ENCODE peak calls at places on chromosomes 1 and 21, in eight cellular contexts. One of them, this sample, is unnamed.

GRCh38 chr1:164510435-164510834 is 48.5 kb upstream of the PBX1 start:
- DNase-seq in brain microvascular endothelial cell: peak
- DNase-seq in Peyer's patch: no peak
- DNase-seq in AG09319: no peak
- DNase-seq in astrocyte of the spinal cord: peak
- DNase-seq in prostate gland: no peak
- DNase-seq in HFF-Myc: peak
- DNase-seq in body of pancreas: no peak
- DNase-seq in this sample: no peak

GRCh38 chr1:90718411-90719320 is 1.6 kb upstream of the BARHL2 start:
- DNase-seq in brain microvascular endothelial cell: no peak
- DNase-seq in Peyer's patch: no peak
- DNase-seq in AG09319: no peak
- DNase-seq in astrocyte of the spinal cord: no peak
- DNase-seq in prostate gland: no peak
- DNase-seq in HFF-Myc: no peak
- DNase-seq in body of pancreas: no peak
- DNase-seq in this sample: no peak

GRCh38 chr1:101996830-101997485 is at the start of gene OLFM3:
- DNase-seq in brain microvascular endothelial cell: peak
- DNase-seq in Peyer's patch: no peak
- DNase-seq in AG09319: no peak
- DNase-seq in astrocyte of the spinal cord: peak
- DNase-seq in prostate gland: no peak
- DNase-seq in HFF-Myc: no peak
- DNase-seq in body of pancreas: peak
- DNase-seq in this sample: peak

GRCh38 chr1:30982937-30983336 is 74.4 kb upstream of the SDC3 start:
- DNase-seq in brain microvascular endothelial cell: no peak
- DNase-seq in Peyer's patch: no peak
- DNase-seq in AG09319: peak
- DNase-seq in astrocyte of the spinal cord: no peak
- DNase-seq in prostate gland: no peak
- DNase-seq in HFF-Myc: no peak
- DNase-seq in body of pancreas: peak
- DNase-seq in this sample: no peak

GRCh38 chr1:68175621-68176398 is 56.5 kb downstream of the WLS start:
- DNase-seq in brain microvascular endothelial cell: no peak
- DNase-seq in Peyer's patch: no peak
- DNase-seq in AG09319: no peak
- DNase-seq in astrocyte of the spinal cord: peak
- DNase-seq in prostate gland: no peak
- DNase-seq in HFF-Myc: no peak
- DNase-seq in body of pancreas: peak
- DNase-seq in this sample: no peak

GRCh38 chr1:77385551-77385950 is 103.7 kb downstream of the AK5 start:
- DNase-seq in brain microvascular endothelial cell: no peak
- DNase-seq in Peyer's patch: no peak
- DNase-seq in AG09319: no peak
- DNase-seq in astrocyte of the spinal cord: no peak
- DNase-seq in prostate gland: no peak
- DNase-seq in HFF-Myc: no peak
- DNase-seq in body of pancreas: no peak
- DNase-seq in this sample: no peak

GRCh38 chr1:110063781-110064180 is 6.7 kb downstream of the ALX3 start:
- DNase-seq in brain microvascular endothelial cell: no peak
- DNase-seq in Peyer's patch: no peak
- DNase-seq in AG09319: no peak
- DNase-seq in astrocyte of the spinal cord: no peak
- DNase-seq in prostate gland: no peak
- DNase-seq in HFF-Myc: no peak
- DNase-seq in body of pancreas: no peak
- DNase-seq in this sample: no peak

GRCh38 chr1:90834354-90835171 is 117.5 kb upstream of the BARHL2 start:
- DNase-seq in brain microvascular endothelial cell: no peak
- DNase-seq in Peyer's patch: no peak
- DNase-seq in AG09319: no peak
- DNase-seq in astrocyte of the spinal cord: peak
- DNase-seq in prostate gland: no peak
- DNase-seq in HFF-Myc: no peak
- DNase-seq in body of pancreas: no peak
- DNase-seq in this sample: no peak

GRCh38 chr1:7042322-7043231 is 257.3 kb downstream of the CAMTA1 start:
- DNase-seq in brain microvascular endothelial cell: peak
- DNase-seq in Peyer's patch: no peak
- DNase-seq in AG09319: no peak
- DNase-seq in astrocyte of the spinal cord: peak
- DNase-seq in prostate gland: no peak
- DNase-seq in HFF-Myc: peak
- DNase-seq in body of pancreas: no peak
- DNase-seq in this sample: no peak

DNA sequence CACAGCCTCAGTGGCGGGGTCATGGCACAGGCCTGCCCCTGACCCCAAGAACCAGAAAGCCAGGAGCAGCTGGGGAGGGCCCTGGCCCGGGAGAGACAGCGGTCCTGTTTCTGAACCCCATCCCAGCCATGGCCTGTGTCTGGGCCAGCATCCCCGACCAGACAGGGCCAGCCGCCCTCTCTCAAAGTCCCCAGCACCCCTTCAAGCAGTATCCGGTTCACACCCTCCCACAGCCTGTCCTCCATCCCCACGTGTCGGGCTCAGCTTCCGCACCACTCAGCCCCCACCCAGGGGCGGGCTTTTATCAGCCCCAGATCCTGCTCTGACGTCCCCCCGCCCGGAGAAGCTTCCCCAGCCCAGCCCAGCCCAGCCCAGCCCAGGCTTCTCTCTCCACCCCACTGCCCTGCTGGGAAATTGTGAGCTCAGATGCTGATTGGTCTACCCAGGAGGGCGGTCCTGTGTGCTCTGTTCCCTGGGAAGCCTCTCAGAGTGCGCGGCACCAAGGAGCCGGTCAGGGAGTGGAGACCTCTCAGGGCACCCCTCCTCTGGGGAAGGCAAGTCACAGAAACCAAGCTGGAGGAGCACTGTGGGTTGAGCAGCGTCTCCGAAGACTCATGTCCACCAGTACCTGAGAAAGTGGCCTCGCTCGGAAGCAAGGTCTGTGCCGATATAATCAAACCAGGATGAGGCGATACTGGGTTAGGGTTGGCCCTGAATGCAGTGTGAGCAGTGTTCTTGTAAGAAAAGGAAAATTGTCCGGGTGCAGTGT is 4.7 kb upstream of the FAAP20 start:
- DNase-seq in brain microvascular endothelial cell: peak
- DNase-seq in Peyer's patch: peak
- DNase-seq in AG09319: peak
- DNase-seq in astrocyte of the spinal cord: peak
- DNase-seq in prostate gland: peak
- DNase-seq in HFF-Myc: no peak
- DNase-seq in body of pancreas: peak
- DNase-seq in this sample: no peak
- TF ChIP-seq CTCF in brain microvascular endothelial cell: peak
- TF ChIP-seq CTCF in Peyer's patch: no peak
- TF ChIP-seq CTCF in AG09319: no peak
- TF ChIP-seq CTCF in astrocyte of the spinal cord: peak
- TF ChIP-seq CTCF in prostate gland: no peak
- TF ChIP-seq CTCF in HFF-Myc: no peak
- TF ChIP-seq CTCF in body of pancreas: no peak
- TF ChIP-seq CTCF in this sample: no peak

GRCh38 chr1:180156201-180156600 is 1.5 kb downstream of the QSOX1 start:
- DNase-seq in brain microvascular endothelial cell: no peak
- DNase-seq in Peyer's patch: no peak
- DNase-seq in AG09319: no peak
- DNase-seq in astrocyte of the spinal cord: no peak
- DNase-seq in prostate gland: no peak
- DNase-seq in HFF-Myc: no peak
- DNase-seq in body of pancreas: peak
- DNase-seq in this sample: no peak

GRCh38 chr1:180154003-180154324 is 705 bp upstream of the QSOX1 start:
- DNase-seq in brain microvascular endothelial cell: no peak
- DNase-seq in Peyer's patch: no peak
- DNase-seq in AG09319: no peak
- DNase-seq in astrocyte of the spinal cord: no peak
- DNase-seq in prostate gland: no peak
- DNase-seq in HFF-Myc: no peak
- DNase-seq in body of pancreas: no peak
- DNase-seq in this sample: no peak

GRCh38 chr1:180155202-180155682 is 573 bp downstream of the QSOX1 start:
- DNase-seq in brain microvascular endothelial cell: no peak
- DNase-seq in Peyer's patch: peak
- DNase-seq in AG09319: no peak
- DNase-seq in astrocyte of the spinal cord: no peak
- DNase-seq in prostate gland: no peak
- DNase-seq in HFF-Myc: no peak
- DNase-seq in body of pancreas: peak
- DNase-seq in this sample: no peak

GRCh38 chr1:180153032-180153431 is 1.6 kb upstream of the QSOX1 start:
- DNase-seq in brain microvascular endothelial cell: no peak
- DNase-seq in Peyer's patch: no peak
- DNase-seq in AG09319: no peak
- DNase-seq in astrocyte of the spinal cord: no peak
- DNase-seq in prostate gland: no peak
- DNase-seq in HFF-Myc: no peak
- DNase-seq in body of pancreas: no peak
- DNase-seq in this sample: no peak

GRCh38 chr1:180154325-180155201 is at the start of gene QSOX1:
- DNase-seq in brain microvascular endothelial cell: peak
- DNase-seq in Peyer's patch: peak
- DNase-seq in AG09319: no peak
- DNase-seq in astrocyte of the spinal cord: peak
- DNase-seq in prostate gland: peak
- DNase-seq in HFF-Myc: no peak
- DNase-seq in body of pancreas: peak
- DNase-seq in this sample: peak
- TF ChIP-seq CTCF in brain microvascular endothelial cell: no peak
- TF ChIP-seq CTCF in Peyer's patch: no peak
- TF ChIP-seq CTCF in AG09319: no peak
- TF ChIP-seq CTCF in astrocyte of the spinal cord: no peak
- TF ChIP-seq CTCF in prostate gland: peak
- TF ChIP-seq CTCF in HFF-Myc: no peak
- TF ChIP-seq CTCF in body of pancreas: peak
- TF ChIP-seq CTCF in this sample: peak

DNA sequence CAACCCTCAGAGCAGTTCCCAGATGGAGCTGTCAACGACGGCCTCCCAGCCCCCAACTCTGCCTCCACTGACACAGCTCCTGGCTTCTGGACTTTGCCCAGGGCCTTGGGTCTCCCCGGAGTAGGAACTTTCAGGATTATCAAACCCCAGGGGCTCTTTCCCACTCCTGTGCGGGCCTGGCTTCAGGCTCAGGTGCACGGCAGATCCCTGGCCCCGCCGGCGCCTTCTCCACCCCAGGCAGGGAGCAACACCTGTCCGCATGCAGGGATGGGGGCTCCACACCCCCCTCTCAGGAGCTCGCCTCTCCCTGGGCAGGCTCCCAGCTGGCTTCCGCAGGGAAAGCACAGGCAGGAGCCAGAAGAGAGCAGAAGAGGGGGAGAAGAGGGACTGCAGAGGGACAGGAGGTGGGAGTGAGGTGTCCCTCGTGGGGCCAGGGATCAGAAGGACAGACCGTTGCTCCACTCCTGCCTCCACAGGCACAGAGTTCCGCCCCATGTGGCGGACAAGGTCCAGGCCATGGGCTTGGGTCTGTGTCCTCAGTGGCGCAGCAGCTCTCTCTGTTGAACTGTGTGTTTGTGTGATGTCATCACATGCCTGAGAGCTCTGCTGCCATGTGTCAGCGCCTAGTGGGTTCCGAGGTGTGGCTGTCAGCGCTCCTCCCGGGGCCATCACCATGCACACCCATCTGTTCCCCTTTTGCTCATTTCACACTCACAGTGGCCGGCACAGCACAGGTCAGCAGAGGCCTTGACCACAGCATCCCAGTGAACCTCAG is 107.7 kb downstream of the PDE9A start:
- DNase-seq in brain microvascular endothelial cell: no peak
- DNase-seq in Peyer's patch: peak
- DNase-seq in AG09319: no peak
- DNase-seq in astrocyte of the spinal cord: no peak
- DNase-seq in prostate gland: no peak
- DNase-seq in HFF-Myc: no peak
- DNase-seq in body of pancreas: peak
- DNase-seq in this sample: no peak
- TF ChIP-seq CTCF in brain microvascular endothelial cell: no peak
- TF ChIP-seq CTCF in Peyer's patch: no peak
- TF ChIP-seq CTCF in AG09319: no peak
- TF ChIP-seq CTCF in astrocyte of the spinal cord: no peak
- TF ChIP-seq CTCF in prostate gland: no peak
- TF ChIP-seq CTCF in HFF-Myc: no peak
- TF ChIP-seq CTCF in body of pancreas: no peak
- TF ChIP-seq CTCF in this sample: no peak

GRCh38 chr1:205507896-205508714 is 3.6 kb downstream of the CDK18 start:
- DNase-seq in brain microvascular endothelial cell: no peak
- DNase-seq in Peyer's patch: no peak
- DNase-seq in AG09319: no peak
- DNase-seq in astrocyte of the spinal cord: no peak
- DNase-seq in prostate gland: no peak
- DNase-seq in HFF-Myc: no peak
- DNase-seq in body of pancreas: no peak
- DNase-seq in this sample: no peak

GRCh38 chr1:205512059-205513045 is 7.9 kb downstream of the CDK18 start:
- DNase-seq in brain microvascular endothelial cell: no peak
- DNase-seq in Peyer's patch: no peak
- DNase-seq in AG09319: no peak
- DNase-seq in astrocyte of the spinal cord: no peak
- DNase-seq in prostate gland: no peak
- DNase-seq in HFF-Myc: no peak
- DNase-seq in body of pancreas: peak
- DNase-seq in this sample: no peak

GRCh38 chr1:205510951-205511330 is 6.5 kb downstream of the CDK18 start:
- DNase-seq in brain microvascular endothelial cell: no peak
- DNase-seq in Peyer's patch: no peak
- DNase-seq in AG09319: no peak
- DNase-seq in astrocyte of the spinal cord: no peak
- DNase-seq in prostate gland: no peak
- DNase-seq in HFF-Myc: no peak
- DNase-seq in body of pancreas: no peak
- DNase-seq in this sample: no peak

GRCh38 chr1:205513774-205514173 is 9.3 kb downstream of the CDK18 start:
- DNase-seq in brain microvascular endothelial cell: no peak
- DNase-seq in Peyer's patch: no peak
- DNase-seq in AG09319: no peak
- DNase-seq in astrocyte of the spinal cord: no peak
- DNase-seq in prostate gland: no peak
- DNase-seq in HFF-Myc: no peak
- DNase-seq in body of pancreas: no peak
- DNase-seq in this sample: no peak

DNA sequence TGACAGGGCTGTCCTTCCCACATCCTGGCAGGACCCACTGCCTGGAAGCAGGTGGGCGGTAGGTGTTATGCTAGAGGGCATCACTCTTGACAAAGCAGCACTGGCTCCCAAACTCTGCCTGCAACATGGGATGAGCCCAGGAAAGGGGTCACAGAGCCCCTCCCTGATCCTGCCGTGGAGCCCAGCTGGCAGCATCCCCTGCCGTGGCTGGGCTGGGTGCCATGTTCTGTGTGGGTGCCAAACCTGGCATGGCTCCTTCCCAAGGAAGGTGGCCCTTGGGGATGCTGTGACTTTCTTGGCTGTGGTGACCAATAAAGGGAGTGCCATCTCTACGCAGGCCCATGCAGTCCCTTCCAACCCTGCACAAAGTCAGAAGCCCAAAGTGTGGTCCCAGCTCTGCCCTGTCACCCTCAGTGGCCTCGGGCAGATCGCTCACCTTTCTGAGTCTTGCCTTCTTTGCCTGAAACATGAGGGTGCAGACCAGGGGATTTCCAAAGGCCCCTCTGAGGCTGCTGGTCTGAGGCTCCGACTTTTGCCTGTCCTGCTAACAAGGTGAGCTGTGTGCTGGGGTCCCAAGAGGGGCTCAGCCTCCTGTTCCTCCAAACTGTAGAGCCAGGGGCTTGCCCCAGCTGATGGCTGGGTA is 6.0 kb downstream of the CDK18 start:
- DNase-seq in brain microvascular endothelial cell: no peak
- DNase-seq in Peyer's patch: no peak
- DNase-seq in AG09319: no peak
- DNase-seq in astrocyte of the spinal cord: no peak
- DNase-seq in prostate gland: no peak
- DNase-seq in HFF-Myc: no peak
- DNase-seq in body of pancreas: no peak
- DNase-seq in this sample: no peak
- TF ChIP-seq CTCF in brain microvascular endothelial cell: no peak
- TF ChIP-seq CTCF in Peyer's patch: no peak
- TF ChIP-seq CTCF in AG09319: no peak
- TF ChIP-seq CTCF in astrocyte of the spinal cord: no peak
- TF ChIP-seq CTCF in prostate gland: no peak
- TF ChIP-seq CTCF in HFF-Myc: no peak
- TF ChIP-seq CTCF in body of pancreas: no peak
- TF ChIP-seq CTCF in this sample: no peak